ENCODE peak calls at places on chromosomes 12 and 14, in ten cellular contexts. O is GM23248, L is uterus, R is HL-60, B is cardiac muscle cell, E is fibroblast of lung, N is iPS DF 6.9, K is prostate gland, Y is lower lobe of right lung, W is hepatocyte. S is an unnamed sample.

GRCh38 chr12:30797689-30798088 is 42.9 kb upstream of the CAPRIN2 start:
- DNase-seq in O (peak), L (no peak), R (no peak), B (no peak), E (no peak), N (no peak), K (no peak), Y (no peak), W (no peak), S (no peak)

GRCh38 chr12:130401703-130402102 is 64.0 kb downstream of the PIWIL1 start:
- DNase-seq in O (no peak), L (no peak), R (no peak), B (no peak), E (no peak), N (no peak), K (no peak), Y (no peak), W (peak), S (no peak)

GRCh38 chr14:60058087-60058486 is 33.6 kb upstream of the PCNX4 start:
- DNase-seq in O (no peak), L (no peak), R (no peak), B (no peak), E (no peak), N (no peak), K (no peak), Y (no peak), W (no peak), S (no peak)

GRCh38 chr14:76829650-76830421 is 3.6 kb downstream of the LRRC74A start:
- DNase-seq in O (no peak), L (no peak), R (no peak), B (peak), E (no peak), N (no peak), K (peak), Y (no peak), W (no peak), S (peak)

GRCh38 chr12:31931796-31932715 is 27.2 kb upstream of the RESF1 start:
- DNase-seq in O (no peak), L (no peak), R (no peak), B (no peak), E (no peak), N (no peak), K (no peak), Y (no peak), W (no peak), S (no peak)

GRCh38 chr12:122894173-122895121 is 1.5 kb downstream of the VPS37B start:
- DNase-seq in O (peak), L (no peak), R (no peak), B (no peak), E (no peak), N (no peak), K (no peak), Y (peak), W (no peak), S (no peak)

GRCh38 chr12:2641209-2641608 is 153.6 kb upstream of the FKBP4 start:
- DNase-seq in O (peak), L (no peak), R (no peak), B (peak), E (peak), N (peak), K (no peak), Y (no peak), W (peak), S (no peak)

GRCh38 chr12:123398177-123398916 is 14.4 kb downstream of the KMT5A start:
- DNase-seq in O (peak), L (peak), R (no peak), B (peak), E (peak), N (no peak), K (peak), Y (no peak), W (no peak), S (peak)

GRCh38 chr12:7123806-7124519 is 4.7 kb downstream of the RBP5 start:
- DNase-seq in O (no peak), L (no peak), R (no peak), B (no peak), E (no peak), N (no peak), K (no peak), Y (no peak), W (peak), S (no peak)

GRCh38 chr12:56099787-56100186 is 4.6 kb upstream of the PA2G4 start:
- DNase-seq in O (no peak), L (no peak), R (no peak), B (no peak), E (no peak), N (no peak), K (no peak), Y (no peak), W (no peak), S (no peak)

GRCh38 chr12:2570562-2570961 is 224.2 kb upstream of the FKBP4 start:
- DNase-seq in O (no peak), L (no peak), R (no peak), B (no peak), E (no peak), N (no peak), K (no peak), Y (no peak), W (no peak), S (no peak)

GRCh38 chr12:24993756-24994155 is 44.9 kb upstream of the BCAT1 start:
- DNase-seq in O (no peak), L (no peak), R (no peak), B (no peak), E (no peak), N (no peak), K (no peak), Y (no peak), W (no peak), S (no peak)

GRCh38 chr14:61549425-61549824 is 145.9 kb upstream of the HIF1A start:
- DNase-seq in O (peak), L (no peak), R (no peak), B (peak), E (peak), N (no peak), K (no peak), Y (no peak), W (no peak), S (no peak)

GRCh38 chr12:123992118-123992825 is 19.3 kb downstream of the ZNF664 start:
- DNase-seq in O (no peak), L (no peak), R (no peak), B (no peak), E (no peak), N (no peak), K (no peak), Y (no peak), W (no peak), S (no peak)

GRCh38 chr14:75333523-75334190 is 55.0 kb downstream of the FOS start:
- DNase-seq in O (no peak), L (no peak), R (peak), B (no peak), E (no peak), N (no peak), K (no peak), Y (peak), W (no peak), S (no peak)

GRCh38 chr12:49331360-49332222 is 5.4 kb downstream of the C1QL4 start:
- DNase-seq in O (peak), L (peak), R (peak), B (peak), E (peak), N (no peak), K (peak), Y (peak), W (peak), S (peak)

GRCh38 chr12:105935981-105936380 is 202.8 kb downstream of the NUAK1 start:
- DNase-seq in O (peak), L (no peak), R (no peak), B (peak), E (peak), N (no peak), K (no peak), Y (no peak), W (no peak), S (no peak)

GRCh38 chr12:125017801-125018200 is 24.4 kb downstream of the BRI3BP start:
- DNase-seq in O (no peak), L (no peak), R (no peak), B (no peak), E (no peak), N (no peak), K (no peak), Y (no peak), W (no peak), S (no peak)

GRCh38 chr14:25231006-25231405 is 181.1 kb upstream of the STXBP6 start:
- DNase-seq in O (no peak), L (no peak), R (no peak), B (peak), E (no peak), N (no peak), K (no peak), Y (no peak), W (no peak), S (no peak)

GRCh38 chr12:46585854-46586621 is 213.5 kb upstream of the SLC38A2 start:
- DNase-seq in O (peak), L (no peak), R (no peak), B (peak), E (peak), N (no peak), K (no peak), Y (peak), W (peak), S (no peak)

GRCh38 chr12:30795660-30796507 is 41.1 kb upstream of the CAPRIN2 start:
- DNase-seq in O (peak), L (peak), R (no peak), B (peak), E (peak), N (no peak), K (no peak), Y (peak), W (peak), S (peak)

GRCh38 chr12:52925717-52926595 is 21.1 kb upstream of the KRT8 start:
- DNase-seq in O (peak), L (no peak), R (no peak), B (no peak), E (no peak), N (no peak), K (no peak), Y (no peak), W (peak), S (no peak)

GRCh38 chr12:126907900-126908764 is 1358.8 kb upstream of the TMEM132C start:
- DNase-seq in O (no peak), L (no peak), R (no peak), B (no peak), E (no peak), N (no peak), K (no peak), Y (no peak), W (no peak), S (no peak)

GRCh38 chr14:32044454-32044853 is 32.6 kb upstream of the ARHGAP5 start:
- DNase-seq in O (no peak), L (no peak), R (no peak), B (no peak), E (no peak), N (no peak), K (no peak), Y (no peak), W (no peak), S (no peak)

DNA sequence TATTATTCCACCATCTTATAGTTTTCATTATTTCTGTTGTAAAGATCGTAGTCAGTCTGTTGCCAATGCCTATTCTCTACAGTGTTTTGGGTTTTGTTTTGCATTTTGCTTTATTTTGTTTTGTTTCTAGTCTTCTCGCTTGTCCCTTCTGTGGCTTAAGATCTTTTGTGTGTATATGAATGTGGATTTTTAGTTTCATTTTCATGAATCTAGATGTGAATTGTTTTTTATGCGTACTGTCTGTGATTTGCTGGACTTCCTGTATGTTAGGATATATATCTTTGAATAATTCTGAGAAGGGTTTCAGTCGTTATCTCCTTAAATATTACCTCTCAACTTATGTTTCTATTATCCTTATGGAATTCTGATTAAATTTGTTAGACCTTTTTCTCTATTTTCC is 13.4 kb downstream of the C12orf42 start:
- DNase-seq in O (no peak), L (no peak), R (no peak), B (no peak), E (no peak), N (no peak), K (no peak), Y (no peak), W (no peak), S (no peak)
- H3K4me3 ChIP-seq in O (no peak), L (no peak), R (no peak), B (no peak), E (no peak), N (no peak), K (no peak), Y (no peak), W (no peak), S (no peak)

DNA sequence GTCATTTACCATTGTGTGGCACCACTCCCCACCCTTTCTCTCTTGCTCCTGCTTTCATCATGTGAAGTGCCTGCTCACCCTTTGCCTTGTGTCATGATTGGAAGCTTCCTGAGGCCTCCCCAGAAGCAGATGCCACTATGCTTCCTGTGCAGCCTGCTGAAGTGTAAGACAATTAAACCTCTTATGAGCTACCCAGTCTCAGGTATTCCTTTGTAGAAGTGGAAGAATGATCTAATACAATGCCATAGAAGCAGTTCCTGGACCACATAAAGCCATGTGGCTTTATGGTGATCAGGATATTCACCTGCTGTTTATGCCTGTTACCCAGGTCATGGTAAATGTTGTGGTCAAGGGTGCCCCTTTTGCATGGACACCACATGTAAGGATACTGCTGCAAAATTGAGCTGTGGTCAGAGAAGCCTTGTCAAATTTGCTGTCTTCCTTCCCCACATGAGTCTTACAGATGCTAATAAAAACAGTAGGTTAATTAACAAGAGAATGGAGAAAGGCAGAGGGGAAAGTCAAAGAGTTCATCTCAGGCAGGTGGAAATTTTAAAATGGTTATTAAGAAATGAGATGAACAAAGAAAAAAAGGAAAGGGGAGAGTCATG is 112.8 kb upstream of the IFNG-AS1 start:
- DNase-seq in O (no peak), L (no peak), R (no peak), B (no peak), E (no peak), N (peak), K (no peak), Y (no peak), W (no peak), S (no peak)
- H3K27ac ChIP-seq in O (no peak), L (no peak), R (no peak), B (no peak), E (no peak), N (no peak), K (no peak), Y (no peak), W (no peak), S (no peak)

GRCh38 chr12:50525422-50525821 is 20.6 kb downstream of the DIP2B start:
- DNase-seq in O (no peak), L (no peak), R (no peak), B (no peak), E (no peak), N (no peak), K (no peak), Y (no peak), W (no peak), S (no peak)
- H3K4me3 ChIP-seq in O (no peak), L (no peak), R (no peak), B (no peak), E (no peak), N (no peak), K (no peak), Y (no peak), W (no peak), S (no peak)

GRCh38 chr14:90384543-90384911 is 12.3 kb upstream of the CALM1 start:
- DNase-seq in O (peak), L (no peak), R (no peak), B (no peak), E (peak), N (no peak), K (no peak), Y (no peak), W (no peak), S (no peak)
- H3K27ac ChIP-seq in O (peak), L (peak), R (peak), B (peak), E (peak), N (no peak), K (peak), Y (peak), W (peak), S (peak)

GRCh38 chr12:93944196-93944595 is 204.2 kb upstream of the PLXNC1 start:
- DNase-seq in O (peak), L (no peak), R (no peak), B (no peak), E (peak), N (no peak), K (no peak), Y (no peak), W (no peak), S (no peak)
- H3K4me3 ChIP-seq in O (peak), L (no peak), R (no peak), B (no peak), E (no peak), N (no peak), K (no peak), Y (no peak), W (no peak), S (no peak)

DNA sequence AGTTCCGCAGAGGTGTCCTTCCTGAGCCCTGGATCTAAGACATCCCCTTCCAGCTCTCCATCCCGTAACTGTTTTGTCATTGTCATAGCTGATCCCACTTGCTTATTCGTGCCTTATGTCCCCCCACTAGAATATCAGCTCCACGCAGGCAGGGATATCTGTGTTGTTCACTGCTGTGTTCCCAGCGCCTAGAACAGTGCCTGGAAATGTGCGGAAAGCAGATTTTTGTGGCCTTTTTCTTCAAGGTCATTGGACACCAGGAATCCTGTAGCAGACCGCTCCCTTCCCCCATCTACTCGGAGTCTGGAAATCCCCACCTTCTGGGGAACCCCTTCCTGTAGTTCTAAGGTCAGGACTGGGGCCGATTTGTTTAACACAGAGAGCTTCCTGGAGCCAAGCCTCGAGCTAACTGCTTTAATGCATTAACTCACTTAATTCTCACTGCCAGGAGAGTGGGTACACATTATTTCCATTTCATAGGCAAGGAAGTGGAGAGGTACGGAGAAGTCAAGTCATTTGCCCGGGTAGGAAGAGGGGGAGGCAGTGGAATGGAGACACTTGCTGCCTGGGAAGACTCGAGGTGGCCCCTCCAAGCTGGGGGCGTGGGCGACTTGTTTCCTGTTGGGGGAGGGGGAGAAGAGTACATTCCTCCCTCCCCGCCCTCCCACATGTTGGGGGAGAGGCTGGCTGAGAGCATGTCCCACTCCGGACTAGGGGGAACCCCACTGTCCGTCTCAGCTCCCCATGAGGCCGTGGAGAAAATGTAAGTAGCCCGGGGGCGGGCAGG is 1.2 kb upstream of the SH2B3 start:
- DNase-seq in O (peak), L (peak), R (no peak), B (peak), E (peak), N (no peak), K (no peak), Y (peak), W (peak), S (peak)
- H3K27ac ChIP-seq in O (no peak), L (peak), R (peak), B (no peak), E (no peak), N (no peak), K (peak), Y (peak), W (peak), S (peak)

S was measured in left ventricle myocardium inferior.